ENCODE peak calls at places on chromosomes 16 and 17, in nine cellular contexts. N is transverse colon, Y is HepG2, C is upper lobe of left lung, A is stomach, B is sigmoid colon, L is A549, R is SK-N-SH, G is tibial nerve. W is an unnamed sample.

GRCh38 chr16:2468725-2469398 is 2.2 kb upstream of the NTN3 start:
- DNase-seq in N (no peak), Y (no peak), C (no peak), A (no peak), B (no peak), L (no peak), R (peak), G (no peak), W (no peak)

GRCh38 chr17:35244345-35245195 is 1.7 kb downstream of the SLFN5 start:
- DNase-seq in N (peak), Y (peak), C (peak), A (peak), B (peak), L (peak), R (peak), G (peak), W (peak)

GRCh38 chr17:11880714-11881113 is 116.6 kb downstream of the ZNF18 start:
- DNase-seq in N (peak), Y (peak), C (no peak), A (no peak), B (no peak), L (peak), R (peak), G (no peak), W (no peak)

GRCh38 chr17:69733171-69734014 is 318.9 kb downstream of the MAP2K6 start:
- DNase-seq in N (no peak), Y (no peak), C (no peak), A (no peak), B (no peak), L (peak), R (no peak), G (no peak), W (no peak)

GRCh38 chr16:19084879-19085278 is 17.5 kb downstream of the COQ7 start:
- DNase-seq in N (no peak), Y (no peak), C (no peak), A (no peak), B (no peak), L (no peak), R (no peak), G (no peak), W (no peak)

GRCh38 chr17:20922128-20922670 is 120.6 kb downstream of the USP22 start:
- DNase-seq in N (no peak), Y (no peak), C (no peak), A (no peak), B (no peak), L (peak), R (no peak), G (no peak), W (no peak)

GRCh38 chr16:85369741-85370528 is 243.2 kb upstream of the GSE1 start:
- DNase-seq in N (peak), Y (peak), C (peak), A (peak), B (peak), L (peak), R (peak), G (peak), W (no peak)

GRCh38 chr16:13510425-13511151 is 409.4 kb upstream of the ERCC4 start:
- DNase-seq in N (no peak), Y (peak), C (no peak), A (no peak), B (no peak), L (no peak), R (no peak), G (no peak), W (no peak)

GRCh38 chr16:88552166-88552565 is 18.0 kb upstream of the ZC3H18 start:
- DNase-seq in N (no peak), Y (no peak), C (no peak), A (no peak), B (no peak), L (no peak), R (no peak), G (no peak), W (no peak)

GRCh38 chr16:17470871-17471744 is at the start of gene XYLT1:
- DNase-seq in N (peak), Y (no peak), C (peak), A (peak), B (peak), L (no peak), R (peak), G (peak), W (no peak)

GRCh38 chr17:39225308-39225973 is at the start of gene STAC2:
- DNase-seq in N (no peak), Y (no peak), C (no peak), A (no peak), B (no peak), L (no peak), R (peak), G (no peak), W (no peak)

GRCh38 chr17:79090503-79091372 is 16.1 kb downstream of the ENGASE start:
- DNase-seq in N (no peak), Y (peak), C (no peak), A (no peak), B (no peak), L (no peak), R (no peak), G (no peak), W (no peak)
- TF ChIP-seq EP300 in N (no peak), Y (no peak), C (no peak), A (no peak), B (no peak), L (no peak), R (no peak), G (no peak), W (no peak)

DNA sequence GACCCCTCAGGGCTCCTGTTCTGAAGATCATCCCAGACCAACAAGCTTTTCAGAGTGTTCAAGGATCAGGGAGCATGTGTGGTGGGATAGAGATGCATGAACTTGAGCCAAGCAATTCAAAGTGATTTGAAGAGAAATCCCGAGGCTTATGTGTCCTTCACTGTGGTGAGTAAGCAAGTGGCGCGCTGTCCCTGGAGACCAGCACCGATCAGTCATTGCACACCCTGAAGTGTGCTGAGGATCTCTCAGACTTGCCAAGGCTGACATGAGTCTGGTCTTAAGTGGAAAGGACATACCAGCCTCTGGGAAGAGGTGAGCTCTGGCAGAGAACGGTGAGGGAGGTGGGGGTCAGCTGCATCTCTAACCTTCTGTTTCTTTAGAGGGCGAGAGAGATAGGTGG is 43.8 kb upstream of the CDH13 start:
- DNase-seq in N (no peak), Y (no peak), C (no peak), A (no peak), B (no peak), L (no peak), R (no peak), G (no peak), W (no peak)
- H3K27ac ChIP-seq in N (no peak), Y (no peak), C (no peak), A (no peak), B (no peak), L (no peak), R (no peak), G (no peak), W (no peak)

DNA sequence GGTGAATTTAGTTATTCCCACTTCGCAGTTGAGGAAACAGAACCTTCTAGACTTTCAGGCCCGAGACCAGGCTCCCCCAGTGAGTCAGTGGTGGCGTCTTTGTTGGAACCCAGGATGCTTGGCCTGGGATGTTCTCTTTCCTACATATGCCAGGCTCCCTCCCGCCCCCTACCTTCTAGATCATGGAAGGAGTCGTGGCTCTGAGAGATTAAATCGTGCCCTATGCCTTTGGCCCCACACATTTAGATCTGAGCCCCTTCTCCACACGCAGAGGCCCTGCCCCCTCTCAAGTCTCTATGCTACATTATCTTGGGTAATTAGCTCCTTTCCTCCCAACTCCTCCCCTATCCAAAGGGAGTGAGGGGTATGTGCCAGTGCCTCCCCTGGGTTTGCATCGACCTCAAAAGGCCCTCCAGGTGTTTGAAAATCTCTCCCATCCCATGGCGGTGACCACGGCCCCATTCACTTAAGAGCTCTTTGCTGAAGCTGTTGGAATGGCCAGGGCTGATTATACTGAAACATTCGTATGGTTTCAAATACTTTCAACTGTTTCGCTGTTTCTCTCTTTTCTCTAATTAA is 3.0 kb downstream of the NGFR start:
- DNase-seq in N (no peak), Y (no peak), C (no peak), A (no peak), B (no peak), L (peak), R (peak), G (no peak), W (no peak)
- TF ChIP-seq CTCF in N (no peak), Y (no peak), C (no peak), A (no peak), B (no peak), L (no peak), R (no peak), G (no peak), W (no peak)

GRCh38 chr17:29645516-29646051 is 22.9 kb upstream of the CORO6 start:
- DNase-seq in N (peak), Y (no peak), C (peak), A (peak), B (peak), L (no peak), R (peak), G (peak), W (peak)
- TF ChIP-seq EP300 in N (no peak), Y (no peak), C (peak), A (no peak), B (no peak), L (no peak), R (peak), G (peak), W (peak)

DNA sequence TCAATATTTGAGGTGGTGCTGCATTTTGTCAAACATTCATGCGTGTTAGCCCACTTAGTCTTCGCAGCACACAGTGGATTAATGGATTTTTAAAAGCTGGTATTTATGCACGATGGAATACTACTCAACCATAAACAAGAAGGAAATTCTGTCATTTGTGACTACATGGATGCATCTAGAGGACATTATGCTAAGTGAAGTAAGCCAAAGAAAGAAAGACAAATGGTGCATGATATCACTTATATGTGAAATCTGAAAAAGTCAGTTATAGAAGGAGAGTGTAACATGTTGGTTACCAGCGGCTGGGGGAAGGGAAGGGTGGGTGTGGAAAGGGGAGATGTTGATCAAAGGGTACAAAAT is 23.0 kb downstream of the HMOX2 start:
- DNase-seq in N (no peak), Y (no peak), C (no peak), A (no peak), B (no peak), L (no peak), R (no peak), G (no peak), W (no peak)
- H3K27ac ChIP-seq in N (no peak), Y (no peak), C (no peak), A (peak), B (no peak), L (no peak), R (no peak), G (no peak), W (no peak)

DNA sequence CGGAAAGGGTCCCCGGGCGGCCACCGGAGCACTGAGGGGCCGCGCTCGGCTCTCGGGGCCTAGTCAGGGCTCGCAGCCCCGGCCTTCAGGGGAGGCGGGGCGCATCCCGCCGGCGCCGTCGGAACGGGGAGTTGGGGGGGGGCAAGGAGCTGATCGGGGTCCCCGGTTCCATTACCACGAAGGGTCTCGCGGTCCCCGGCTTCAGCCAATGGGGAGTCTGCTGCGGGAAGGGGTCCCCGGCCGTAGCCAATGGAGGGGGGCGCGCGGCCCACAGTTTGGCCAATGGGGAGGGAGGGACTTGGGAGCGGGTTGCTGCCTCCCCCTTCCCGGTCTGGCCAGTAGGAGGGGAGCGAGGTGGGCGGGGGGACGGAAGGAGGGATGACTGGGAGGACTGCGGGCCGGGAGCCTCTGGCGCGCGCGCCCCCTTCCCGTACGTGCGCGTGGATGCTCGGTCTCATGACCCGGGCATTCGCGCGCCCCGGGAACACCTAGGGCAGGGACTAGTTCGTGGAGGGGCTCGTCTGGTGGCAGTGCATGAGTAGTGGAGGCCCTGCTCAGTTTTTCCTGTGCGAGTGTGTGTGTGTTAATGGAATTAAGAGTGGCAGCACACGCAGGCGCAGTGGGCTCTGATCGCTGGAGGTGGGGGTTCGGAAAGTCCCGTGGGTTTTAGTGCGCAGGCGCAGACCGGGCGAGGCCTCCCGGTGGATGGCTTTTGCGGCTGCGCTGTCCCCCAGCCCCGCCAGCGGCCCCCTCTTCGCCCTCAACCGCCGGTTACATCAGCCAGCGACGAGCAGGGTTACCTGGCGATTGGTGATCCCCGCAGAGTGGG is 1.1 kb downstream of the ATXN2L start:
- DNase-seq in N (peak), Y (peak), C (peak), A (peak), B (peak), L (peak), R (peak), G (peak), W (peak)
- TF ChIP-seq CTCF in N (peak), Y (peak), C (peak), A (no peak), B (no peak), L (no peak), R (peak), G (peak), W (peak)

GRCh38 chr16:55508941-55509920 is at the start of gene LPCAT2:
- DNase-seq in N (peak), Y (peak), C (peak), A (peak), B (peak), L (peak), R (peak), G (peak), W (no peak)
- TF ChIP-seq EP300 in N (no peak), Y (no peak), C (no peak), A (no peak), B (no peak), L (no peak), R (no peak), G (peak), W (no peak)

W was measured in esophagus muscularis mucosa.